ENCODE peak calls at places on chromosome 18, in five cellular contexts. P is body of pancreas, A is endodermal cell, K is progenitor cell of endocrine pancreas, R is heart right ventricle. V is an unnamed sample.
A peak's percentile ranks its signal among the peaks of the same experiment; 100 is the strongest.

GRCh38 chr18:31197676-31198075 is 35.0 kb upstream of the DSC1 start:
- DNase-seq in P (no peak), A (no peak), K (no peak), R (no peak), V (no peak)

GRCh38 chr18:39313992-39314391 is 1748.4 kb upstream of the CELF4 start:
- DNase-seq in P (peak; percentile 68), A (no peak), K (no peak), R (no peak), V (no peak)

GRCh38 chr18:68724021-68724420 is 9.1 kb upstream of the TMX3 start:
- DNase-seq in P (no peak), A (no peak), K (no peak), R (no peak), V (no peak)

GRCh38 chr18:79509536-79509930 is 113.8 kb downstream of the NFATC1 start:
- DNase-seq in P (no peak), A (no peak), K (no peak), R (no peak), V (peak; percentile 62)

GRCh38 chr18:7116832-7117389 is 686 bp downstream of the LAMA1 start:
- DNase-seq in P (no peak), A (peak; percentile 85), K (peak; percentile 43), R (no peak), V (peak; percentile 83)

GRCh38 chr18:3248062-3248669 is 565 bp downstream of the MYL12A start:
- DNase-seq in P (peak; percentile 55), A (no peak), K (no peak), R (no peak), V (no peak)

GRCh38 chr18:48230459-48231113 is 178.6 kb downstream of the ZBTB7C start:
- DNase-seq in P (peak; percentile 48), A (peak; percentile 94), K (peak; percentile 62), R (peak; percentile 37), V (no peak)

GRCh38 chr18:58495634-58496033 is 133.3 kb downstream of the ALPK2 start:
- DNase-seq in P (no peak), A (no peak), K (no peak), R (no peak), V (no peak)

GRCh38 chr18:9612215-9612830 is 2.0 kb downstream of the PPP4R1 start:
- DNase-seq in P (peak; percentile 70), A (no peak), K (no peak), R (no peak), V (no peak)

GRCh38 chr18:47036298-47036874 is 965 bp upstream of the ELOA2 start:
- DNase-seq in P (peak; percentile 15), A (peak; percentile 68), K (no peak), R (no peak), V (no peak)

GRCh38 chr18:63307555-63308200 is 11.9 kb downstream of the BCL2 start:
- DNase-seq in P (peak; percentile 31), A (no peak), K (no peak), R (no peak), V (no peak)

GRCh38 chr18:23641937-23642666 is 20.6 kb downstream of the ANKRD29 start:
- DNase-seq in P (no peak), A (no peak), K (no peak), R (no peak), V (no peak)

GRCh38 chr18:70693196-70693595 is 404.4 kb downstream of the SOCS6 start:
- DNase-seq in P (no peak), A (peak; percentile 41), K (no peak), R (no peak), V (no peak)

GRCh38 chr18:79744625-79745024 is 53.1 kb upstream of the KCNG2 start:
- DNase-seq in P (no peak), A (no peak), K (no peak), R (no peak), V (no peak)

GRCh38 chr18:76405761-76406356 is 89.2 kb downstream of the ZNF516 start:
- DNase-seq in P (peak; percentile 66), A (peak; percentile 91), K (no peak), R (peak; percentile 57), V (no peak)

GRCh38 chr18:33751613-33752221 is 173.7 kb downstream of the ASXL3 start:
- DNase-seq in P (no peak), A (no peak), K (no peak), R (no peak), V (no peak)

GRCh38 chr18:2981212-2981728 is 31.7 kb downstream of the LPIN2 start:
- DNase-seq in P (no peak), A (no peak), K (no peak), R (no peak), V (no peak)

GRCh38 chr18:23810396-23810795 is 121.1 kb downstream of the LAMA3 start:
- DNase-seq in P (no peak), A (no peak), K (no peak), R (no peak), V (no peak)

GRCh38 chr18:10037181-10037580 is 123.4 kb downstream of the VAPA start:
- DNase-seq in P (no peak), A (peak; percentile 26), K (no peak), R (no peak), V (no peak)

GRCh38 chr18:2083691-2084090 is 487.6 kb downstream of the METTL4 start:
- DNase-seq in P (no peak), A (peak; percentile 80), K (no peak), R (peak; percentile 8), V (no peak)

GRCh38 chr18:31487251-31488015 is 10.5 kb upstream of the DSG2 start:
- DNase-seq in P (no peak), A (no peak), K (no peak), R (no peak), V (no peak)

GRCh38 chr18:78196280-78196679 is 783.3 kb upstream of the SALL3 start:
- DNase-seq in P (no peak), A (no peak), K (no peak), R (no peak), V (no peak)

DNA sequence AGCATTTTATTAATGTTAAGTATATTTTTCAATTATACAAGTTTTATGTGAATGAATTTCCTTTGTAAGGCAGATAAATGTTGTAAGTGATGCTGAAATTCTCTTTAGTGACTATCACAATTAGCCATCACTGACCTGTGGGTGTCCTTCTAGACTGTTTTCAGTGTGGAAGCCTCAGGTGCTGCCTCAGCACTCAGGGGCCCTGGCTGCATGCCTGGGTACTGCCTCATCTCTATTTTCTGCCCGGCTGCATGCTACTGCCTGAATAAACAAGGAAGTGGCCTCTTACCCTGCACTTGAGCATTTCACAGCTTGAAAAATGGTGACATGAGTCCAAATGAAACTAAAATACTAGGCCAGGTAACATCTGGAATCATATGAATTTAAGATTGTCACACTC is 787.6 kb upstream of the SALL3 start:
- DNase-seq in P (peak; percentile 64), A (peak; percentile 80), K (no peak), R (no peak), V (no peak)
- TF ChIP-seq CTCF in P (peak; percentile 19), A (peak; percentile 67), K (no peak), R (no peak), V (no peak)

DNA sequence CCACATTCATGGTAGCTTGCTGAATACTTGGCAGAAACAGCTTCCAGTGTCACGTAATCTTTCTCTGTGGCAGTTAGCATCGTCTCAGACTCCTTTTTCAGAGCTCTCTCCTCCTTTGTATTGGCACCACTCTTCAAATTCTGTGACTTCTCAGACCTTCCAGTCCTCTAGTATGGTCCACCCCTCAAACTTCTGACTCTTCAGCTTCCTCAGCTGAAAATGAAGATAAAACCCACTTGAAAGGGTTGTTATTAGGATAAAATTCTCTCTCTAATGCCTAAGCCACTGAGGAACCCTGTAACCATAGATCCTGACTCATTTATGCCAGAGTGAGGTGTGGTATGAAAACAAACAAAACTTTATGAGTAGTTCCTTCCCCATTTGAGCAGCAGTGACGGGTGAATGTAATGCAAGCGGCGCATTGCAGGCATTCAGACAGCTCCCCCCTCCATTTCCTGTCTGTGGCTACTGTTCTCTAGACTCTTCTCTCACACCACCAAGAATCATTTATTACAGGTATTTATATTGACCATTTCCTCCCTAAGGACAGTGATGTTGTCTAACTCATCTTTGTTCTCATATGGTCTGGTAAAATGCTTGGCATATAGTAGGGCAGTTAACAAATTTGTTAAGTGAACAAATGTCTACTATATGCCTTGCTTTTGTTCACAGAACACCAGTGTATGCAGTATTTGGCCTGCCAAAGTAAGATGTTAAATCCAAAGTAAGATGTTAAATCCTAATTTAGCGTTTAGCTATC is 35.3 kb downstream of the GALNT1 start:
- DNase-seq in P (peak; percentile 56), A (peak; percentile 59), K (no peak), R (no peak), V (no peak)
- TF ChIP-seq CTCF in P (no peak), A (no peak), K (no peak), R (no peak), V (no peak)

GRCh38 chr18:27608742-27609141 is 423.6 kb upstream of the CHST9 start:
- DNase-seq in P (no peak), A (no peak), K (no peak), R (no peak), V (no peak)
- TF ChIP-seq CTCF in P (peak; percentile 26), A (peak; percentile 78), K (peak; percentile 44), R (no peak), V (peak; percentile 50)

DNA sequence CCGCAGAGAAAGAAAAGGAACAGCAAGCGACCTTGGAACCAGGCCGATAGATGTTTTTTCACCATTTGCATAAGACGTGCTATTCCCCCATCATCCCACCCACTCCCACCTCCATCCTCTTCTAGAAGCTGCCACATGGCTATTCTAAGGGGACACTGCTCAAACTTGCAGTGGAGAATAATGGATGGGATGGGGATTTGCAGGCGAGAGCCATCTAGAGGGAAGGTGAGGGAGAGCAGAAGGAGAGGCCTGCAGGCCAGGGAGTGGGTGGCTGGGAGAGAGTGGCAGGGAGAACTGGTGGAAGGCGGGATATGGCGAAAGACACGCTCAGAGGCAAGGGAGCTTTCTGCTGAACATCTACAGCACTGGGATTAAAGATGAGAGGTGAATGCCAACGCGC is 84.9 kb downstream of the MAPK4 start:
- DNase-seq in P (no peak), A (peak; percentile 90), K (no peak), R (no peak), V (no peak)
- TF ChIP-seq CTCF in P (no peak), A (peak; percentile 79), K (peak; percentile 50), R (peak; percentile 25), V (peak; percentile 18)

DNA sequence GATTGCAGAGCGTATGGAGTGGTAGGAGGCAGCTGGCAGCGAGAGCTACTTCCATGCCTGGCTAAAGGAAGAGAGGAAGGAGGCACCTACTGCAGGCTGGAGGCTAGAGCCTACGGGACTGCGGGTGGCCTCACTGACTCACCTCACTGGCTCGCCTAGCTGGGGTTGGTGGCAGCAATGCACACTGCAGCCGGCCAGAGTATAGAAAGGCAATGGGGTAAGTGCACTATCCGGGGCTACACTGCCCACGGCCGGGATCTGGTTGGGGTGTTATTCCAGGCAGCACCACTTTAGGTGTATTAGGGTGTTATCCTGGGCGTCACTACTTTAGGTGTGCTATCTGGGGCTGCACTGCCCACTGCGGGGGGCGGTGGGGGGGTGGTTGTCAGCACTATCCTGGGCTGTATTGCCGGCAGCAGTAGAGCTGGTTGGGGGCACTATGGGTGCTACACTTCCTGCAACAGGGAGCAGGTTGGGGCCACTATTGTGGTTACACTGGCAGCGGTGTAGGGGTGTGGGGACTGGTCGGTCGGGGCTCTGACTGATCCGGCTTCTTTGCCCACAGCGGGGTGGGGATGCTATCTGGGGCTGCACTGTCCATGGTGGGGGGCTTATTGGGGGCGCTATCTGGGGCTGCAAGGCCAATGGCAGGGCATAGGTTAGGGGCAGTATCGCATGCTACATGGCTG is 33.3 kb upstream of the ANKRD62 start:
- DNase-seq in P (no peak), A (no peak), K (no peak), R (no peak), V (no peak)
- TF ChIP-seq CTCF in P (no peak), A (peak; percentile 11), K (no peak), R (no peak), V (no peak)

V was measured in osteocyte.